ENCODE peak calls at places on chromosomes 12 and 14, in seven cellular contexts. W, N, I, F, Y, M and X are unnamed samples.

GRCh38 chr12:79678306-79678705 is 12.5 kb downstream of the PAWR start:
- DNase-seq in F (no peak), W (no peak), N (no peak), I (no peak), Y (no peak), M (no peak), X (no peak)

GRCh38 chr12:6871052-6871957 is 1.8 kb downstream of the SPSB2 start:
- DNase-seq in Y (peak; percentile 26), W (peak; percentile 82), I (no peak), M (no peak), N (no peak), F (no peak), X (no peak)

GRCh38 chr12:124188059-124188458 is 106.8 kb upstream of the RFLNA start:
- DNase-seq in W (no peak), F (no peak), N (no peak), Y (peak; percentile 22), I (no peak), M (no peak), X (no peak)

GRCh38 chr14:70622111-70622712 is 19.5 kb upstream of the TTC9 start:
- DNase-seq in W (peak; percentile 65), N (no peak), F (no peak), M (peak; percentile 61), I (peak; percentile 36), Y (peak; percentile 25), X (no peak)

GRCh38 chr14:91127411-91127810 is 13.5 kb downstream of the DGLUCY start:
- DNase-seq in I (no peak), F (no peak), W (peak; percentile 84), N (no peak), M (no peak), Y (peak; percentile 66), X (no peak)

GRCh38 chr12:49903700-49904423 is at the start of gene FAIM2:
- DNase-seq in F (peak; percentile 86), M (no peak), N (peak; percentile 40), I (peak; percentile 34), Y (peak; percentile 89), W (no peak), X (peak; percentile 89)

GRCh38 chr14:23550827-23551265 is 719 bp downstream of the ZFHX2 start:
- DNase-seq in M (no peak), N (no peak), I (no peak), Y (no peak), W (no peak), F (no peak), X (no peak)

GRCh38 chr12:6200266-6201198 is at the start of gene CD9:
- DNase-seq in F (no peak), I (no peak), M (peak; percentile 76), N (no peak), W (peak; percentile 70), Y (no peak), X (no peak)

GRCh38 chr12:69834147-69834546 is 9.1 kb downstream of the MYRFL start:
- DNase-seq in N (no peak), M (no peak), F (no peak), W (peak; percentile 72), I (no peak), Y (no peak), X (no peak)

GRCh38 chr12:70243510-70244331 is 488 bp downstream of the CNOT2 start:
- DNase-seq in Y (peak; percentile 69), I (peak; percentile 63), F (peak; percentile 34), W (peak; percentile 70), N (no peak), M (peak; percentile 68), X (peak; percentile 77)

GRCh38 chr14:95833429-95833828 is 43.2 kb upstream of the TUNAR start:
- DNase-seq in Y (no peak), M (no peak), W (no peak), N (no peak), I (no peak), F (no peak), X (no peak)

GRCh38 chr12:11723993-11724392 is 74.5 kb downstream of the ETV6 start:
- DNase-seq in I (no peak), Y (no peak), W (no peak), N (no peak), M (peak; percentile 21), F (no peak), X (no peak)

GRCh38 chr12:52082026-52082667 is 2.6 kb downstream of the SMIM41 start:
- DNase-seq in M (no peak), N (no peak), I (no peak), Y (no peak), F (no peak), W (no peak), X (no peak)

GRCh38 chr14:20935303-20935984 is 19.8 kb upstream of the RNASE2 start:
- DNase-seq in N (no peak), W (no peak), Y (no peak), I (no peak), F (no peak), M (no peak), X (no peak)